ENCODE peak calls at places on chromosomes 11 and 22, in seven cellular contexts. W is cardiac muscle cell, G is IMR-90, P is esophagus squamous epithelium, L is psoas muscle, V is vagina, K is left ventricle myocardium inferior. B is an unnamed sample.

GRCh38 chr22:24952837-24953293 is 349 bp downstream of the KIAA1671 start:
- DNase-seq in W (no peak), G (peak; percentile 7), P (no peak), L (peak; percentile 67), V (no peak), K (peak; percentile 41), B (no peak)

GRCh38 chr11:12143461-12144258 is 33.3 kb downstream of the MICAL2 start:
- DNase-seq in W (no peak), G (no peak), P (no peak), L (no peak), V (no peak), K (no peak), B (no peak)

GRCh38 chr22:50182176-50183081 is 3.3 kb upstream of the TRABD start:
- DNase-seq in W (no peak), G (no peak), P (no peak), L (peak; percentile 48), V (no peak), K (peak; percentile 16), B (peak; percentile 65)

GRCh38 chr22:42116848-42117424 is 13.7 kb downstream of the CYP2D6 start:
- DNase-seq in W (no peak), G (peak; percentile 4), P (no peak), L (peak; percentile 67), V (no peak), K (no peak), B (peak; percentile 67)

GRCh38 chr11:94117871-94118270 is 10.8 kb upstream of the PANX1 start:
- DNase-seq in W (no peak), G (peak; percentile 49), P (no peak), L (no peak), V (no peak), K (no peak), B (no peak)

GRCh38 chr22:49514656-49515055 is 313.0 kb downstream of the BRD1 start:
- DNase-seq in W (no peak), G (no peak), P (no peak), L (no peak), V (no peak), K (no peak), B (no peak)

GRCh38 chr11:83241291-83241946 is 44.7 kb downstream of the CCDC90B start:
- DNase-seq in W (peak; percentile 77), G (peak; percentile 77), P (no peak), L (no peak), V (no peak), K (no peak), B (no peak)

GRCh38 chr11:74311352-74311926 is at the start of gene P4HA3:
- DNase-seq in W (peak; percentile 68), G (peak; percentile 28), P (no peak), L (peak; percentile 84), V (no peak), K (peak; percentile 69), B (peak; percentile 75)

GRCh38 chr11:121696177-121696863 is 243.6 kb upstream of the SORL1-AS1 start:
- DNase-seq in W (no peak), G (no peak), P (no peak), L (no peak), V (no peak), K (peak; percentile 14), B (no peak)

GRCh38 chr11:84022695-84023094 is 736.5 kb upstream of the CCDC90B start:
- DNase-seq in W (no peak), G (no peak), P (no peak), L (no peak), V (no peak), K (no peak), B (no peak)

GRCh38 chr11:2107521-2107920 is 31.7 kb downstream of the IGF2 start:
- DNase-seq in W (no peak), G (no peak), P (no peak), L (peak; percentile 15), V (no peak), K (no peak), B (no peak)

GRCh38 chr22:39446239-39446721 is 10.5 kb upstream of the MGAT3 start:
- DNase-seq in W (no peak), G (no peak), P (no peak), L (no peak), V (no peak), K (no peak), B (peak; percentile 65)

GRCh38 chr11:4167292-4167691 is 72.7 kb downstream of the RRM1 start:
- DNase-seq in W (no peak), G (no peak), P (no peak), L (no peak), V (no peak), K (no peak), B (no peak)

GRCh38 chr11:111499483-111499882 is 12.7 kb downstream of the BTG4 start:
- DNase-seq in W (no peak), G (peak; percentile 32), P (no peak), L (no peak), V (no peak), K (no peak), B (no peak)

GRCh38 chr11:69296890-69297224 is 2.9 kb downstream of the MYEOV start:
- DNase-seq in W (no peak), G (no peak), P (no peak), L (no peak), V (no peak), K (peak; percentile 53), B (no peak)

GRCh38 chr11:69297225-69297925 is 3.4 kb downstream of the MYEOV start:
- DNase-seq in W (no peak), G (peak; percentile 99), P (peak; percentile 56), L (peak; percentile 94), V (no peak), K (peak; percentile 94), B (peak; percentile 98)

GRCh38 chr11:69298778-69299461 is 5.0 kb downstream of the MYEOV start:
- DNase-seq in W (no peak), G (peak; percentile 48), P (no peak), L (no peak), V (no peak), K (no peak), B (no peak)

GRCh38 chr11:69299572-69299971 is 5.6 kb downstream of the MYEOV start:
- DNase-seq in W (no peak), G (no peak), P (no peak), L (no peak), V (no peak), K (no peak), B (no peak)

GRCh38 chr11:69297926-69298777 is 4.2 kb downstream of the MYEOV start:
- DNase-seq in W (no peak), G (peak; percentile 82), P (peak; percentile 45), L (peak; percentile 87), V (no peak), K (peak; percentile 82), B (peak; percentile 91)
- H3K4me3 ChIP-seq in W (no peak overlapping the region), G (no peak overlapping the region), P (no peak overlapping the region), L (peak overlapping the region; percentile 45), V (peak overlapping the region; percentile 10), K (peak overlapping the region; percentile 45), B (no peak overlapping the region)

GRCh38 chr22:35111244-35111643 is 45.3 kb downstream of the ISX start:
- DNase-seq in W (no peak), G (no peak), P (no peak), L (no peak), V (no peak), K (no peak), B (no peak)
- H3K27ac ChIP-seq in W (no peak overlapping the region), G (no peak overlapping the region), P (no peak overlapping the region), L (no peak overlapping the region), V (no peak overlapping the region), K (no peak overlapping the region), B (no peak overlapping the region)

GRCh38 chr11:47503227-47503626 is 49.7 kb downstream of the CELF1 start:
- DNase-seq in W (no peak), G (no peak), P (no peak), L (no peak), V (no peak), K (no peak), B (no peak)
- H3K4me1 ChIP-seq in W (peaks cover 48% of the 10 kb centered on the region), G (peaks cover 4% of the 10 kb centered on the region), P (peaks cover 16% of the 10 kb centered on the region), L (peaks cover 62% of the 10 kb centered on the region), V (peaks cover 74% of the 10 kb centered on the region), K (peaks cover 64% of the 10 kb centered on the region), B (peaks cover 2% of the 10 kb centered on the region)

GRCh38 chr11:6482431-6482830 is 1.1 kb downstream of the TIMM10B start:
- DNase-seq in W (no peak), G (no peak), P (no peak), L (no peak), V (no peak), K (no peak), B (no peak)
- H3K4me3 ChIP-seq in W (peak overlapping the region; percentile 79), G (peak overlapping the region; percentile 82), P (peak overlapping the region; percentile 62), L (peak overlapping the region; percentile 93), V (peak overlapping the region; percentile 70), K (peak overlapping the region; percentile 91), B (peak overlapping the region; percentile 92)

GRCh38 chr11:114120606-114121005 is 61.1 kb downstream of the ZBTB16 start:
- DNase-seq in W (no peak), G (no peak), P (no peak), L (no peak), V (no peak), K (no peak), B (peak; percentile 47)

GRCh38 chr11:114122668-114123067 is 63.2 kb downstream of the ZBTB16 start:
- DNase-seq in W (no peak), G (no peak), P (no peak), L (no peak), V (no peak), K (no peak), B (no peak)

GRCh38 chr11:114121138-114121537 is 61.6 kb downstream of the ZBTB16 start:
- DNase-seq in W (no peak), G (no peak), P (no peak), L (no peak), V (no peak), K (no peak), B (no peak)

GRCh38 chr11:114123692-114124330 is 64.3 kb downstream of the ZBTB16 start:
- DNase-seq in W (no peak), G (no peak), P (no peak), L (peak; percentile 76), V (no peak), K (no peak), B (no peak)

GRCh38 chr11:114121744-114122504 is 62.4 kb downstream of the ZBTB16 start:
- DNase-seq in W (no peak), G (no peak), P (no peak), L (no peak), V (no peak), K (no peak), B (no peak)
- H3K27ac ChIP-seq in W (no peak overlapping the region), G (no peak overlapping the region), P (no peak overlapping the region), L (peak overlapping the region; percentile 99), V (no peak overlapping the region), K (peak overlapping the region; percentile 71), B (peak overlapping the region; percentile 3)

DNA sequence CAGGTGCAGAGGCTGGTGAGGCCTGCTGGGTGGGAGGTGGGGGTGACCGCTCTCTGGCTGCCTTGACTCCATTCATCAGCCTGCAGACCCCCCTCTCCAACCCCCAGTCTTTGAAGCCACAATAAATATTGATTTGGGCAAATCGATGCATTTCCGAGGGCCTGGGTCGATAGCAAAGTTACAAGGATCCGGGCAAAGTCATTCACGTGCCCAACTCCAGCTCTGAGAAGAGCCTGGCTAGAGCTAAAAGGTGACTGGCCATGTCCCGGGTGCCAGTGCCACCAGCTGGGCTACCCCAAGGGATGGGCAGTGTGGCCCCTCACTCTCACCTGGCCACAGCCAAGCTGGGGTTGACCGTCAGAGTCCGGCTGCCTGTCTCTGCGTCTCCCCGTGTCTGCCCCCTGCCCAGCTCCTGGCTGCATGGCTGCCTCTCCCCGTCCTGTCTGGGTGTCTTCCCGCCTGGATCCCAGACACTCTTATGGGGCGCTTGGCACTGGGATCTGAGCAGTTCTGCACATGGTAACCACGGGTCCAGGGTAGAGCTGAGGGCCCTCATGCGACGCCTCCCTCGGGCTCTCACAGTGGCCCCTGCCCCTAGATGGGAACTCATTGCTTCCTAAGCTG is 46.7 kb upstream of the CCDC188 start:
- DNase-seq in W (no peak), G (no peak), P (no peak), L (no peak), V (no peak), K (no peak), B (no peak)
- H3K4me1 ChIP-seq in W (no peaks in the 10 kb centered on the region), G (no peaks in the 10 kb centered on the region), P (no peaks in the 10 kb centered on the region), L (no peaks in the 10 kb centered on the region), V (no peaks in the 10 kb centered on the region), K (no peaks in the 10 kb centered on the region), B (no peaks in the 10 kb centered on the region)